ENCODE peak calls at places on chromosomes 1 and 21, in nine cellular contexts. R is GM13976, G is Peyer's patch, Y is fibroblast of lung, P is psoas muscle, B is BE2C, Q is WERI-Rb-1, Z is HFFc6, X is cardiac fibroblast. A is an unnamed sample.

GRCh38 chr21:24224411-24224810 is 1382.9 kb downstream of the MRPL39 start:
- DNase-seq in P (no peak), Y (no peak), B (no peak), Z (no peak), R (no peak), G (no peak), X (no peak), Q (no peak), A (no peak)

GRCh38 chr1:185961664-185962063 is 227.5 kb downstream of the HMCN1 start:
- DNase-seq in Y (peak), P (no peak), Q (no peak), B (no peak), G (no peak), R (no peak), Z (no peak), X (peak), A (no peak)

GRCh38 chr21:27423073-27423472 is 456.2 kb upstream of the ADAMTS5 start:
- DNase-seq in X (peak), Z (peak), Y (peak), B (no peak), G (peak), R (no peak), P (peak), Q (no peak), A (no peak)

GRCh38 chr1:198246331-198246730 is 89.5 kb downstream of the NEK7 start:
- DNase-seq in B (no peak), Z (no peak), Q (no peak), P (no peak), Y (peak), X (no peak), G (no peak), R (no peak), A (no peak)

GRCh38 chr21:46545363-46545762 is 59.5 kb downstream of the S100B start:
- DNase-seq in Q (no peak), Y (no peak), X (no peak), R (no peak), B (no peak), Z (peak), G (no peak), P (no peak), A (no peak)

GRCh38 chr1:239739919-239740318 is 351.8 kb upstream of the FMN2 start:
- DNase-seq in Y (no peak), X (no peak), Z (no peak), G (no peak), R (no peak), P (no peak), Q (no peak), B (no peak), A (no peak)

GRCh38 chr21:45080639-45081414 is 6.4 kb downstream of the ADARB1 start:
- DNase-seq in Z (peak), Q (no peak), R (no peak), G (peak), Y (peak), P (no peak), X (peak), B (peak), A (no peak)

GRCh38 chr1:227762231-227762911 is 27.1 kb downstream of the SNAP47 start:
- DNase-seq in G (peak), X (peak), B (peak), Y (peak), P (peak), R (peak), Z (peak), Q (peak), A (peak)

GRCh38 chr1:167605576-167605975 is 24.5 kb upstream of the RCSD1 start:
- DNase-seq in Y (no peak), G (no peak), P (no peak), R (no peak), Z (no peak), Q (no peak), X (no peak), B (peak), A (no peak)

GRCh38 chr1:227947678-227948492 is at the start of gene WNT9A:
- DNase-seq in R (peak), Y (peak), X (peak), B (peak), Q (no peak), P (peak), Z (no peak), G (peak), A (peak)

GRCh38 chr1:225962440-225962975 is 21.5 kb upstream of the LEFTY2 start:
- DNase-seq in Y (no peak), P (peak), B (peak), R (peak), Z (no peak), Q (peak), X (no peak), G (peak), A (peak)

GRCh38 chr1:41728403-41729202 is 190.1 kb downstream of the HIVEP3 start:
- DNase-seq in G (peak), X (no peak), R (peak), P (no peak), B (peak), Q (peak), Y (no peak), Z (no peak), A (peak)

GRCh38 chr1:8384088-8384487 is 66.2 kb downstream of the SLC45A1 start:
- DNase-seq in X (no peak), G (no peak), R (no peak), B (no peak), Z (no peak), Q (no peak), Y (no peak), P (no peak), A (no peak)

GRCh38 chr1:32733573-32734321 is 31.2 kb upstream of the SYNC start:
- DNase-seq in Z (no peak), X (peak), G (no peak), Y (peak), B (no peak), Q (peak), P (no peak), R (peak), A (peak)

GRCh38 chr1:110475358-110476027 is 24.5 kb downstream of the PROK1 start:
- DNase-seq in P (no peak), B (peak), R (no peak), X (no peak), G (no peak), Q (no peak), Y (no peak), Z (no peak), A (no peak)

GRCh38 chr1:34073028-34073730 is 91.9 kb downstream of the CSMD2 start:
- DNase-seq in Z (no peak), Y (no peak), G (no peak), R (no peak), P (no peak), B (no peak), Q (no peak), X (no peak), A (no peak)

GRCh38 chr1:2414297-2414958 is 2.1 kb upstream of the PEX10 start:
- DNase-seq in X (peak), P (peak), Z (peak), B (peak), R (peak), Q (peak), G (peak), Y (peak), A (peak)

GRCh38 chr1:153560771-153561170 is 4.9 kb downstream of the S100A2 start:
- DNase-seq in Q (no peak), G (no peak), R (no peak), B (no peak), X (no peak), P (no peak), Y (no peak), Z (no peak), A (no peak)

GRCh38 chr1:64675718-64676345 is 69.0 kb upstream of the RAVER2 start:
- DNase-seq in Q (no peak), X (peak), G (no peak), P (no peak), Z (no peak), R (peak), Y (peak), B (no peak), A (peak)

GRCh38 chr1:204400893-204401510 is 10.6 kb downstream of the PPP1R15B start:
- DNase-seq in Q (no peak), Z (no peak), G (no peak), P (no peak), Y (no peak), B (no peak), R (no peak), X (no peak), A (no peak)

GRCh38 chr1:86828024-86828423 is 85.9 kb downstream of the SELENOF start:
- DNase-seq in Y (no peak), R (no peak), G (no peak), P (no peak), B (no peak), Q (no peak), Z (no peak), X (no peak), A (no peak)

GRCh38 chr1:12001996-12002493 is 17.3 kb upstream of the MIIP start:
- DNase-seq in Z (no peak), G (no peak), R (no peak), P (no peak), X (no peak), Y (peak), Q (no peak), B (no peak), A (no peak)

GRCh38 chr1:214425101-214425500 is 126.3 kb downstream of the PTPN14 start:
- DNase-seq in R (no peak), B (no peak), G (no peak), P (no peak), Y (no peak), X (no peak), Z (no peak), Q (no peak), A (no peak)

GRCh38 chr1:17545354-17545753 is 5.9 kb downstream of the ARHGEF10L start:
- DNase-seq in B (no peak), X (peak), Q (no peak), R (no peak), P (no peak), Z (peak), G (no peak), Y (peak), A (no peak)

GRCh38 chr1:232726048-232726779 is 79.0 kb upstream of the MAP10 start:
- DNase-seq in P (no peak), Q (no peak), X (peak), Z (peak), G (no peak), Y (peak), R (no peak), B (no peak), A (no peak)

GRCh38 chr1:3741566-3742438 is 10.4 kb upstream of the CCDC27 start:
- DNase-seq in G (no peak), X (no peak), Y (no peak), P (no peak), Q (no peak), Z (no peak), R (no peak), B (no peak), A (no peak)

GRCh38 chr1:243420968-243421675 is 165.3 kb downstream of the SDCCAG8 start:
- DNase-seq in Q (no peak), B (peak), X (no peak), R (no peak), G (no peak), P (no peak), Y (peak), Z (no peak), A (no peak)

GRCh38 chr1:30888391-30888790 is 20.2 kb downstream of the SDC3 start:
- DNase-seq in Z (peak), Q (no peak), G (no peak), R (no peak), B (no peak), Y (peak), P (no peak), X (peak), A (no peak)

GRCh38 chr1:205330161-205330560 is 8.6 kb upstream of the NUAK2 start:
- DNase-seq in B (no peak), Y (no peak), G (no peak), Q (no peak), P (no peak), Z (no peak), R (no peak), X (no peak), A (no peak)

GRCh38 chr1:18554597-18554996 is 73.9 kb downstream of the KLHDC7A start:
- DNase-seq in Z (no peak), G (no peak), X (no peak), B (no peak), Q (no peak), P (no peak), R (no peak), Y (no peak), A (no peak)

GRCh38 chr1:18711561-18712253 is 81.1 kb downstream of the PAX7 start:
- DNase-seq in B (no peak), G (no peak), Y (no peak), R (no peak), P (no peak), Q (no peak), X (no peak), Z (no peak), A (no peak)

GRCh38 chr1:202160377-202160940 is at the start of gene PTPN7:
- DNase-seq in Y (no peak), G (peak), B (no peak), Z (no peak), Q (no peak), P (no peak), X (no peak), R (peak), A (peak)

GRCh38 chr1:112698366-112699310 is 8.3 kb downstream of the RHOC start:
- DNase-seq in R (no peak), B (peak), P (no peak), X (no peak), Q (no peak), G (peak), Z (no peak), Y (no peak), A (no peak)

GRCh38 chr1:228306275-228307217 is 98.7 kb downstream of the OBSCN start:
- DNase-seq in B (no peak), Y (no peak), Q (no peak), P (no peak), X (no peak), G (peak), Z (no peak), R (no peak), A (no peak)

DNA sequence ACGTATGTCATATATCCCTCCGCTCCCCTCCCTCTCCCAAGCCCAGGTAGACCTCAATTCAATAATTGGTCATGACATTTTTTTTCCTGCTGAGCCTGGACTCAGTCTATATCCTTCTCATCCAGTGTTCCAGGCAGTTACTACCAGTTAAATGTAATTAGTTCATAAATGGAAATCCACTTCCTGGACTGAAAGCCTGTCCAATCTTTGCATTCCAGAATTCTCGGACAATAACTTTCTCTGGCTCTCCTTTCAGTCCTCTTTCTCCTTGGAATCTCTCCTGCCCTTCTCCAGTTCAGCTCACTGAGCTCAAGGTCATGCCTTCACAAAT is 34.7 kb downstream of the VWA5B1 start:
- DNase-seq in B (no peak), G (no peak), Q (no peak), R (no peak), Y (peak), Z (no peak), P (no peak), X (no peak), A (no peak)
- TF ChIP-seq CTCF in B (no peak), G (no peak), Q (no peak), R (no peak), Y (no peak), Z (no peak), P (no peak), X (no peak), A (no peak)

GRCh38 chr1:9792156-9793042 is 31.4 kb downstream of the CLSTN1 start:
- DNase-seq in Q (no peak), Y (peak), G (no peak), P (no peak), X (peak), B (peak), R (no peak), Z (no peak), A (no peak)
- TF ChIP-seq CTCF in Q (peak), Y (no peak), G (no peak), P (peak), X (no peak), B (no peak), R (no peak), Z (no peak), A (no peak)

GRCh38 chr21:39180429-39181019 is 2.7 kb downstream of the PSMG1 start:
- DNase-seq in G (no peak), Z (peak), Q (no peak), B (no peak), X (no peak), P (no peak), R (no peak), Y (no peak), A (no peak)
- TF ChIP-seq CTCF in G (no peak), Z (peak), Q (no peak), B (no peak), X (peak), P (no peak), R (no peak), Y (no peak), A (peak)

DNA sequence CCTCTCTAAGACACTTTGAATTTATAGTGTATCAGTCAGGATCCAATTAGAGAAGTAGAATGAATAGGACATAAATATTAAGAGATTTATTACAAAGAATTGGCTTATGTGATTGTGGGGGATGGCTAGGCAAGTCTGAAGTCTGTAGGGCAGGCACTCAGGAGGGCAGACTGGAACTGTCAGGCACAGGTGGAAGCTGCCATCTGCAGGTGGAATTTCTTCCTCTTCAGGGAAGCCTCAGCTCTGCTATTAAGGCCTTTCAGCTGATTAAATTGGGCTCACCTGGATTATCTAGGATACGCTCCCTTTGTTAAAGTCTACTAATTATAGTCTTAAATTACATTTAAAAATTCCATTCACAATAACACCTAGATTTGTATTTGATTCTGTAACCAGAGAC is 92.0 kb upstream of the HAO2 start:
- DNase-seq in G (no peak), R (no peak), Q (peak), Y (no peak), Z (no peak), X (no peak), B (no peak), P (no peak), A (no peak)
- TF ChIP-seq CTCF in G (no peak), R (no peak), Q (peak), Y (no peak), Z (no peak), X (no peak), B (no peak), P (no peak), A (peak)

GRCh38 chr1:172628416-172628815 is 30.5 kb upstream of the FASLG start:
- DNase-seq in Y (peak), Z (no peak), G (no peak), R (no peak), Q (no peak), B (no peak), X (no peak), P (no peak), A (no peak)
- TF ChIP-seq CTCF in Y (no peak), Z (no peak), G (no peak), R (no peak), Q (no peak), B (no peak), X (no peak), P (no peak), A (no peak)

GRCh38 chr21:41378849-41379248 is 17.0 kb downstream of the MX2 start:
- DNase-seq in B (no peak), P (no peak), Y (no peak), Q (no peak), R (no peak), X (no peak), G (peak), Z (no peak), A (no peak)
- TF ChIP-seq CTCF in B (no peak), P (no peak), Y (no peak), Q (peak), R (no peak), X (no peak), G (no peak), Z (no peak), A (no peak)

GRCh38 chr1:75791022-75791421 is 5.0 kb downstream of the RABGGTB start:
- DNase-seq in X (no peak), R (no peak), P (no peak), Q (no peak), Y (peak), Z (no peak), G (no peak), B (no peak), A (no peak)
- TF ChIP-seq CTCF in X (no peak), R (no peak), P (no peak), Q (no peak), Y (no peak), Z (no peak), G (no peak), B (no peak), A (no peak)

DNA sequence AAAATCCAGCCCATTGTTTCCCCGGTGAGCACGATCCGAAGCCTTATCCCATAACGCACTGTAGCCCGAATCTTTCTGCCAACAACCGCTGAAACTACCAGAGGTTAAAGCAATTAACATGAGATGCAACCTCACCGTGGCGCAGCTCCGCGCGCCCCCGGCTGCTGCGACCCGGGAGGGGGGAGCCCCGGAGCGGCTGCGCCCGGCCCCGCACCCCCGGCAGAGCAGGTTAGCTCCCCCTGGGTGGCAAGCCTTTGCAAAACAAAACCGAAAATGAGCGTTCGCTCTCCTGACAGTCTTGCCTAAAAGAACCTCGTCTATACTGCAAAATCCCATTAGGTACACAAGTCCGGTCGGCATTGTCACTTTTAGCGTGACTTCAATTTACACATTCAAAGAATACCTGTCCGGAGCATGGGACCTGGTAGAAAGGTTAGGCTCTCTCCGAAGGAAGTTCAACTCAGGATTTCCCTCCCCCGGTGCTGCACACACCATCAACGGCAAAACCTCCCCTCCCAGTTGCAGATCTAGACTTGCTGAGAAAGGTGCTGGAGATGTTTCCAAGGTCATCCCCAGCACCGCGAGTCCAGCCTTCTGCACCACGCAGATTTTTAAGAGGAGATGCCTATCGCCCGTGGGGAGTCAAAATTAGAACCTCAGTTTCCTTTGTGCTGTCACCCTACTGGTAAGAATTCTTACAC is 107.5 kb downstream of the ZNF281 start:
- DNase-seq in Z (no peak), Q (no peak), P (no peak), R (peak), Y (peak), X (peak), G (peak), B (no peak), A (peak)
- TF ChIP-seq CTCF in Z (peak), Q (no peak), P (no peak), R (no peak), Y (peak), X (peak), G (no peak), B (no peak), A (no peak)